ENCODE peak calls at places on chromosomes 2 and 18, in six cellular contexts. One of them, this sample, is unnamed.

GRCh38 chr2:26314243-26314642 is 31.7 kb upstream of the SELENOI start:
- DNase-seq in NCI-H1417: no peak
- DNase-seq in HT-29: no peak
- DNase-seq in HuH-7: peak; percentile 32
- DNase-seq in brain microvascular endothelial cell: no peak
- DNase-seq in stimulated activated CD4-positive, alpha-beta T cell treated with anti-CD3 and anti-CD28 coated beads, Interleukin-12 subunit alpha, Interleukin-12 subunit beta, amount 100 ng/mL, for 4 hours: no peak
- DNase-seq in this sample: no peak

GRCh38 chr2:136058951-136059530 is 58.9 kb downstream of the CXCR4 start:
- DNase-seq in NCI-H1417: no peak
- DNase-seq in HT-29: no peak
- DNase-seq in HuH-7: no peak
- DNase-seq in brain microvascular endothelial cell: no peak
- DNase-seq in stimulated activated CD4-positive, alpha-beta T cell treated with anti-CD3 and anti-CD28 coated beads, Interleukin-12 subunit alpha, Interleukin-12 subunit beta, amount 100 ng/mL, for 4 hours: no peak
- DNase-seq in this sample: no peak

GRCh38 chr2:136327162-136327852 is 209.4 kb upstream of the CXCR4 start:
- DNase-seq in NCI-H1417: peak; percentile 61
- DNase-seq in HT-29: peak; percentile 7
- DNase-seq in HuH-7: no peak
- DNase-seq in brain microvascular endothelial cell: peak; percentile 64
- DNase-seq in stimulated activated CD4-positive, alpha-beta T cell treated with anti-CD3 and anti-CD28 coated beads, Interleukin-12 subunit alpha, Interleukin-12 subunit beta, amount 100 ng/mL, for 4 hours: peak; percentile 39
- DNase-seq in this sample: peak; percentile 38

GRCh38 chr2:49044680-49045079 is 109.6 kb downstream of the FSHR start:
- DNase-seq in NCI-H1417: peak; percentile 92
- DNase-seq in HT-29: peak; percentile 3
- DNase-seq in HuH-7: no peak
- DNase-seq in brain microvascular endothelial cell: no peak
- DNase-seq in stimulated activated CD4-positive, alpha-beta T cell treated with anti-CD3 and anti-CD28 coated beads, Interleukin-12 subunit alpha, Interleukin-12 subunit beta, amount 100 ng/mL, for 4 hours: no peak
- DNase-seq in this sample: peak; percentile 30

GRCh38 chr2:100244881-100245605 is 77.3 kb downstream of the LONRF2 start:
- DNase-seq in NCI-H1417: no peak
- DNase-seq in HT-29: no peak
- DNase-seq in HuH-7: no peak
- DNase-seq in brain microvascular endothelial cell: peak; percentile 55
- DNase-seq in stimulated activated CD4-positive, alpha-beta T cell treated with anti-CD3 and anti-CD28 coated beads, Interleukin-12 subunit alpha, Interleukin-12 subunit beta, amount 100 ng/mL, for 4 hours: no peak
- DNase-seq in this sample: no peak

GRCh38 chr2:70214958-70215357 is 24.1 kb upstream of the C2orf42 start:
- DNase-seq in NCI-H1417: no peak
- DNase-seq in HT-29: no peak
- DNase-seq in HuH-7: no peak
- DNase-seq in brain microvascular endothelial cell: peak; percentile 52
- DNase-seq in stimulated activated CD4-positive, alpha-beta T cell treated with anti-CD3 and anti-CD28 coated beads, Interleukin-12 subunit alpha, Interleukin-12 subunit beta, amount 100 ng/mL, for 4 hours: no peak
- DNase-seq in this sample: no peak

GRCh38 chr2:146597291-146597690 is 1247.5 kb upstream of the ACVR2A start:
- DNase-seq in NCI-H1417: no peak
- DNase-seq in HT-29: no peak
- DNase-seq in HuH-7: no peak
- DNase-seq in brain microvascular endothelial cell: no peak
- DNase-seq in stimulated activated CD4-positive, alpha-beta T cell treated with anti-CD3 and anti-CD28 coated beads, Interleukin-12 subunit alpha, Interleukin-12 subunit beta, amount 100 ng/mL, for 4 hours: no peak
- DNase-seq in this sample: no peak

GRCh38 chr2:129767346-129767745 is 212.1 kb upstream of the RAB6C start:
- DNase-seq in NCI-H1417: no peak
- DNase-seq in HT-29: no peak
- DNase-seq in HuH-7: no peak
- DNase-seq in brain microvascular endothelial cell: no peak
- DNase-seq in stimulated activated CD4-positive, alpha-beta T cell treated with anti-CD3 and anti-CD28 coated beads, Interleukin-12 subunit alpha, Interleukin-12 subunit beta, amount 100 ng/mL, for 4 hours: no peak
- DNase-seq in this sample: no peak

GRCh38 chr18:77131652-77132368 is 773 bp downstream of the MBP start:
- DNase-seq in NCI-H1417: peak; percentile 83
- DNase-seq in HT-29: peak; percentile 49
- DNase-seq in HuH-7: peak; percentile 63
- DNase-seq in brain microvascular endothelial cell: no peak
- DNase-seq in stimulated activated CD4-positive, alpha-beta T cell treated with anti-CD3 and anti-CD28 coated beads, Interleukin-12 subunit alpha, Interleukin-12 subunit beta, amount 100 ng/mL, for 4 hours: peak; percentile 35
- DNase-seq in this sample: peak; percentile 77

GRCh38 chr2:217047209-217047998 is 187.5 kb upstream of the TNP1 start:
- DNase-seq in NCI-H1417: no peak
- DNase-seq in HT-29: no peak
- DNase-seq in HuH-7: no peak
- DNase-seq in brain microvascular endothelial cell: no peak
- DNase-seq in stimulated activated CD4-positive, alpha-beta T cell treated with anti-CD3 and anti-CD28 coated beads, Interleukin-12 subunit alpha, Interleukin-12 subunit beta, amount 100 ng/mL, for 4 hours: no peak
- DNase-seq in this sample: peak; percentile 52

GRCh38 chr18:24488824-24489493 is 28.5 kb downstream of the HRH4 start:
- DNase-seq in NCI-H1417: peak; percentile 72
- DNase-seq in HT-29: peak; percentile 54
- DNase-seq in HuH-7: peak; percentile 18
- DNase-seq in brain microvascular endothelial cell: no peak
- DNase-seq in stimulated activated CD4-positive, alpha-beta T cell treated with anti-CD3 and anti-CD28 coated beads, Interleukin-12 subunit alpha, Interleukin-12 subunit beta, amount 100 ng/mL, for 4 hours: no peak
- DNase-seq in this sample: peak; percentile 62

GRCh38 chr18:3541549-3542386 is 91.8 kb downstream of the TGIF1 start:
- DNase-seq in NCI-H1417: no peak
- DNase-seq in HT-29: peak; percentile 28
- DNase-seq in HuH-7: no peak
- DNase-seq in brain microvascular endothelial cell: no peak
- DNase-seq in stimulated activated CD4-positive, alpha-beta T cell treated with anti-CD3 and anti-CD28 coated beads, Interleukin-12 subunit alpha, Interleukin-12 subunit beta, amount 100 ng/mL, for 4 hours: no peak
- DNase-seq in this sample: no peak

GRCh38 chr2:7866825-7867224 is 815.0 kb upstream of the ID2 start:
- DNase-seq in NCI-H1417: no peak
- DNase-seq in HT-29: no peak
- DNase-seq in HuH-7: no peak
- DNase-seq in brain microvascular endothelial cell: no peak
- DNase-seq in stimulated activated CD4-positive, alpha-beta T cell treated with anti-CD3 and anti-CD28 coated beads, Interleukin-12 subunit alpha, Interleukin-12 subunit beta, amount 100 ng/mL, for 4 hours: no peak
- DNase-seq in this sample: no peak

GRCh38 chr18:44051088-44051487 is 629.6 kb upstream of the SETBP1 start:
- DNase-seq in NCI-H1417: peak; percentile 86
- DNase-seq in HT-29: no peak
- DNase-seq in HuH-7: no peak
- DNase-seq in brain microvascular endothelial cell: no peak
- DNase-seq in stimulated activated CD4-positive, alpha-beta T cell treated with anti-CD3 and anti-CD28 coated beads, Interleukin-12 subunit alpha, Interleukin-12 subunit beta, amount 100 ng/mL, for 4 hours: no peak
- DNase-seq in this sample: no peak

GRCh38 chr2:218878486-218878885 is 2.2 kb upstream of the WNT10A start:
- DNase-seq in NCI-H1417: peak; percentile 38
- DNase-seq in HT-29: no peak
- DNase-seq in HuH-7: no peak
- DNase-seq in brain microvascular endothelial cell: no peak
- DNase-seq in stimulated activated CD4-positive, alpha-beta T cell treated with anti-CD3 and anti-CD28 coated beads, Interleukin-12 subunit alpha, Interleukin-12 subunit beta, amount 100 ng/mL, for 4 hours: no peak
- DNase-seq in this sample: no peak

GRCh38 chr2:234955971-234956509 is 4.2 kb downstream of the SH3BP4 start:
- DNase-seq in NCI-H1417: peak; percentile 56
- DNase-seq in HT-29: no peak
- DNase-seq in HuH-7: no peak
- DNase-seq in brain microvascular endothelial cell: no peak
- DNase-seq in stimulated activated CD4-positive, alpha-beta T cell treated with anti-CD3 and anti-CD28 coated beads, Interleukin-12 subunit alpha, Interleukin-12 subunit beta, amount 100 ng/mL, for 4 hours: no peak
- DNase-seq in this sample: no peak

GRCh38 chr2:241037498-241037897 is 39.1 kb downstream of the SNED1 start:
- DNase-seq in NCI-H1417: no peak
- DNase-seq in HT-29: no peak
- DNase-seq in HuH-7: no peak
- DNase-seq in brain microvascular endothelial cell: no peak
- DNase-seq in stimulated activated CD4-positive, alpha-beta T cell treated with anti-CD3 and anti-CD28 coated beads, Interleukin-12 subunit alpha, Interleukin-12 subunit beta, amount 100 ng/mL, for 4 hours: no peak
- DNase-seq in this sample: no peak

GRCh38 chr2:195658541-195658890 is 1.5 kb downstream of the SLC39A10 start:
- DNase-seq in NCI-H1417: peak; percentile 74
- DNase-seq in HT-29: peak; percentile 92
- DNase-seq in HuH-7: peak; percentile 27
- DNase-seq in brain microvascular endothelial cell: peak; percentile 83
- DNase-seq in stimulated activated CD4-positive, alpha-beta T cell treated with anti-CD3 and anti-CD28 coated beads, Interleukin-12 subunit alpha, Interleukin-12 subunit beta, amount 100 ng/mL, for 4 hours: no peak
- DNase-seq in this sample: peak; percentile 64

GRCh38 chr18:76518073-76518472 is 23.0 kb upstream of the ZNF516 start:
- DNase-seq in NCI-H1417: peak; percentile 62
- DNase-seq in HT-29: no peak
- DNase-seq in HuH-7: no peak
- DNase-seq in brain microvascular endothelial cell: no peak
- DNase-seq in stimulated activated CD4-positive, alpha-beta T cell treated with anti-CD3 and anti-CD28 coated beads, Interleukin-12 subunit alpha, Interleukin-12 subunit beta, amount 100 ng/mL, for 4 hours: no peak
- DNase-seq in this sample: no peak

GRCh38 chr18:961644-962355 is 57.1 kb downstream of the ADCYAP1 start:
- DNase-seq in NCI-H1417: peak; percentile 58
- DNase-seq in HT-29: peak; percentile 53
- DNase-seq in HuH-7: peak; percentile 27
- DNase-seq in brain microvascular endothelial cell: peak; percentile 43
- DNase-seq in stimulated activated CD4-positive, alpha-beta T cell treated with anti-CD3 and anti-CD28 coated beads, Interleukin-12 subunit alpha, Interleukin-12 subunit beta, amount 100 ng/mL, for 4 hours: peak; percentile 33
- DNase-seq in this sample: peak; percentile 55

GRCh38 chr18:36402765-36403396 is 105.4 kb downstream of the FHOD3 start:
- DNase-seq in NCI-H1417: no peak
- DNase-seq in HT-29: no peak
- DNase-seq in HuH-7: no peak
- DNase-seq in brain microvascular endothelial cell: no peak
- DNase-seq in stimulated activated CD4-positive, alpha-beta T cell treated with anti-CD3 and anti-CD28 coated beads, Interleukin-12 subunit alpha, Interleukin-12 subunit beta, amount 100 ng/mL, for 4 hours: no peak
- DNase-seq in this sample: no peak

GRCh38 chr2:28752608-28752984 is 966 bp downstream of the PPP1CB start:
- DNase-seq in NCI-H1417: no peak
- DNase-seq in HT-29: no peak
- DNase-seq in HuH-7: no peak
- DNase-seq in brain microvascular endothelial cell: no peak
- DNase-seq in stimulated activated CD4-positive, alpha-beta T cell treated with anti-CD3 and anti-CD28 coated beads, Interleukin-12 subunit alpha, Interleukin-12 subunit beta, amount 100 ng/mL, for 4 hours: no peak
- DNase-seq in this sample: no peak

GRCh38 chr18:78733762-78734613 is 245.6 kb upstream of the SALL3 start:
- DNase-seq in NCI-H1417: peak; percentile 55
- DNase-seq in HT-29: no peak
- DNase-seq in HuH-7: no peak
- DNase-seq in brain microvascular endothelial cell: no peak
- DNase-seq in stimulated activated CD4-positive, alpha-beta T cell treated with anti-CD3 and anti-CD28 coated beads, Interleukin-12 subunit alpha, Interleukin-12 subunit beta, amount 100 ng/mL, for 4 hours: no peak
- DNase-seq in this sample: no peak

GRCh38 chr18:44518091-44518490 is 162.6 kb upstream of the SETBP1 start:
- DNase-seq in NCI-H1417: no peak
- DNase-seq in HT-29: no peak
- DNase-seq in HuH-7: no peak
- DNase-seq in brain microvascular endothelial cell: no peak
- DNase-seq in stimulated activated CD4-positive, alpha-beta T cell treated with anti-CD3 and anti-CD28 coated beads, Interleukin-12 subunit alpha, Interleukin-12 subunit beta, amount 100 ng/mL, for 4 hours: no peak
- DNase-seq in this sample: no peak

GRCh38 chr2:240322231-240322955 is 113.1 kb upstream of the GPC1 start:
- DNase-seq in NCI-H1417: no peak
- DNase-seq in HT-29: no peak
- DNase-seq in HuH-7: no peak
- DNase-seq in brain microvascular endothelial cell: no peak
- DNase-seq in stimulated activated CD4-positive, alpha-beta T cell treated with anti-CD3 and anti-CD28 coated beads, Interleukin-12 subunit alpha, Interleukin-12 subunit beta, amount 100 ng/mL, for 4 hours: no peak
- DNase-seq in this sample: peak; percentile 44

GRCh38 chr18:6370410-6370809 is 44.3 kb downstream of the L3MBTL4 start:
- DNase-seq in NCI-H1417: no peak
- DNase-seq in HT-29: no peak
- DNase-seq in HuH-7: no peak
- DNase-seq in brain microvascular endothelial cell: no peak
- DNase-seq in stimulated activated CD4-positive, alpha-beta T cell treated with anti-CD3 and anti-CD28 coated beads, Interleukin-12 subunit alpha, Interleukin-12 subunit beta, amount 100 ng/mL, for 4 hours: no peak
- DNase-seq in this sample: no peak

GRCh38 chr18:35245719-35246317 is 5.0 kb downstream of the ZNF397 start:
- DNase-seq in NCI-H1417: no peak
- DNase-seq in HT-29: no peak
- DNase-seq in HuH-7: no peak
- DNase-seq in brain microvascular endothelial cell: no peak
- DNase-seq in stimulated activated CD4-positive, alpha-beta T cell treated with anti-CD3 and anti-CD28 coated beads, Interleukin-12 subunit alpha, Interleukin-12 subunit beta, amount 100 ng/mL, for 4 hours: no peak
- DNase-seq in this sample: no peak

GRCh38 chr2:108330971-108331370 is 42.3 kb downstream of the SULT1C2 start:
- DNase-seq in NCI-H1417: no peak
- DNase-seq in HT-29: no peak
- DNase-seq in HuH-7: no peak
- DNase-seq in brain microvascular endothelial cell: no peak
- DNase-seq in stimulated activated CD4-positive, alpha-beta T cell treated with anti-CD3 and anti-CD28 coated beads, Interleukin-12 subunit alpha, Interleukin-12 subunit beta, amount 100 ng/mL, for 4 hours: no peak
- DNase-seq in this sample: no peak

GRCh38 chr2:17125989-17126620 is 392.1 kb downstream of the RAD51AP2 start:
- DNase-seq in NCI-H1417: no peak
- DNase-seq in HT-29: no peak
- DNase-seq in HuH-7: no peak
- DNase-seq in brain microvascular endothelial cell: no peak
- DNase-seq in stimulated activated CD4-positive, alpha-beta T cell treated with anti-CD3 and anti-CD28 coated beads, Interleukin-12 subunit alpha, Interleukin-12 subunit beta, amount 100 ng/mL, for 4 hours: no peak
- DNase-seq in this sample: no peak

GRCh38 chr2:156687126-156687525 is 250.9 kb downstream of the GPD2 start:
- DNase-seq in NCI-H1417: no peak
- DNase-seq in HT-29: no peak
- DNase-seq in HuH-7: no peak
- DNase-seq in brain microvascular endothelial cell: no peak
- DNase-seq in stimulated activated CD4-positive, alpha-beta T cell treated with anti-CD3 and anti-CD28 coated beads, Interleukin-12 subunit alpha, Interleukin-12 subunit beta, amount 100 ng/mL, for 4 hours: no peak
- DNase-seq in this sample: no peak

GRCh38 chr2:200081221-200081620 is 125.8 kb downstream of the MAIP1 start:
- DNase-seq in NCI-H1417: no peak
- DNase-seq in HT-29: no peak
- DNase-seq in HuH-7: no peak
- DNase-seq in brain microvascular endothelial cell: no peak
- DNase-seq in stimulated activated CD4-positive, alpha-beta T cell treated with anti-CD3 and anti-CD28 coated beads, Interleukin-12 subunit alpha, Interleukin-12 subunit beta, amount 100 ng/mL, for 4 hours: no peak
- DNase-seq in this sample: no peak

This sample was measured in hepatocyte.